ENCODE peak calls at places on chromosome 12, in nine cellular contexts. One of them, this sample, is unnamed.

GRCh38 chr12:88493651-88494050 is 86.6 kb downstream of the KITLG start:
- DNase-seq in astrocyte of the spinal cord: peak
- DNase-seq in psoas muscle: no peak
- DNase-seq in endothelial cell: no peak
- DNase-seq in CD4-positive, alpha-beta T cell: no peak
- DNase-seq in stomach: no peak
- DNase-seq in glutamatergic neuron: no peak
- DNase-seq in lower lobe of right lung: no peak
- DNase-seq in PC-3: peak
- DNase-seq in this sample: no peak

GRCh38 chr12:6450869-6451347 is 934 bp upstream of the TAPBPL start:
- DNase-seq in stomach: no peak
- DNase-seq in PC-3: no peak
- DNase-seq in glutamatergic neuron: peak
- DNase-seq in CD4-positive, alpha-beta T cell: no peak
- DNase-seq in astrocyte of the spinal cord: no peak
- DNase-seq in lower lobe of right lung: no peak
- DNase-seq in psoas muscle: peak
- DNase-seq in endothelial cell: no peak
- DNase-seq in this sample: no peak

GRCh38 chr12:117850048-117850447 is 118.7 kb downstream of the KSR2 start:
- DNase-seq in psoas muscle: no peak
- DNase-seq in lower lobe of right lung: no peak
- DNase-seq in PC-3: peak
- DNase-seq in CD4-positive, alpha-beta T cell: no peak
- DNase-seq in stomach: no peak
- DNase-seq in glutamatergic neuron: peak
- DNase-seq in endothelial cell: peak
- DNase-seq in astrocyte of the spinal cord: peak
- DNase-seq in this sample: no peak

GRCh38 chr12:85963322-85963721 is 89.2 kb downstream of the NTS start:
- DNase-seq in endothelial cell: no peak
- DNase-seq in stomach: no peak
- DNase-seq in glutamatergic neuron: no peak
- DNase-seq in PC-3: no peak
- DNase-seq in psoas muscle: no peak
- DNase-seq in astrocyte of the spinal cord: no peak
- DNase-seq in CD4-positive, alpha-beta T cell: no peak
- DNase-seq in lower lobe of right lung: no peak
- DNase-seq in this sample: no peak

GRCh38 chr12:114665411-114666181 is 18.4 kb downstream of the TBX3 start:
- DNase-seq in lower lobe of right lung: no peak
- DNase-seq in PC-3: peak
- DNase-seq in stomach: no peak
- DNase-seq in endothelial cell: no peak
- DNase-seq in astrocyte of the spinal cord: peak
- DNase-seq in psoas muscle: peak
- DNase-seq in glutamatergic neuron: no peak
- DNase-seq in CD4-positive, alpha-beta T cell: no peak
- DNase-seq in this sample: no peak

GRCh38 chr12:54759751-54760150 is 94.6 kb upstream of the MUCL1 start:
- DNase-seq in astrocyte of the spinal cord: no peak
- DNase-seq in endothelial cell: peak
- DNase-seq in PC-3: peak
- DNase-seq in CD4-positive, alpha-beta T cell: no peak
- DNase-seq in stomach: no peak
- DNase-seq in psoas muscle: no peak
- DNase-seq in glutamatergic neuron: no peak
- DNase-seq in lower lobe of right lung: no peak
- DNase-seq in this sample: no peak

GRCh38 chr12:108815875-108816594 is 41.3 kb downstream of the SSH1 start:
- DNase-seq in astrocyte of the spinal cord: no peak
- DNase-seq in lower lobe of right lung: no peak
- DNase-seq in endothelial cell: no peak
- DNase-seq in glutamatergic neuron: no peak
- DNase-seq in PC-3: no peak
- DNase-seq in psoas muscle: no peak
- DNase-seq in CD4-positive, alpha-beta T cell: no peak
- DNase-seq in stomach: no peak
- DNase-seq in this sample: no peak

GRCh38 chr12:26369588-26369987 is 174.2 kb downstream of the SSPN start:
- DNase-seq in psoas muscle: no peak
- DNase-seq in PC-3: peak
- DNase-seq in glutamatergic neuron: no peak
- DNase-seq in astrocyte of the spinal cord: peak
- DNase-seq in CD4-positive, alpha-beta T cell: no peak
- DNase-seq in endothelial cell: no peak
- DNase-seq in lower lobe of right lung: no peak
- DNase-seq in stomach: no peak
- DNase-seq in this sample: no peak

GRCh38 chr12:49672351-49673181 is 34.6 kb downstream of the FMNL3 start:
- DNase-seq in CD4-positive, alpha-beta T cell: no peak
- DNase-seq in endothelial cell: peak
- DNase-seq in glutamatergic neuron: no peak
- DNase-seq in psoas muscle: no peak
- DNase-seq in stomach: no peak
- DNase-seq in astrocyte of the spinal cord: no peak
- DNase-seq in lower lobe of right lung: no peak
- DNase-seq in PC-3: no peak
- DNase-seq in this sample: no peak

GRCh38 chr12:15931590-15932053 is 20.5 kb downstream of the DERA start:
- DNase-seq in psoas muscle: no peak
- DNase-seq in CD4-positive, alpha-beta T cell: no peak
- DNase-seq in astrocyte of the spinal cord: no peak
- DNase-seq in glutamatergic neuron: no peak
- DNase-seq in endothelial cell: no peak
- DNase-seq in PC-3: peak
- DNase-seq in lower lobe of right lung: no peak
- DNase-seq in stomach: no peak
- DNase-seq in this sample: no peak

GRCh38 chr12:4978737-4979136 is 64.9 kb upstream of the KCNA5 start:
- DNase-seq in endothelial cell: no peak
- DNase-seq in PC-3: peak
- DNase-seq in astrocyte of the spinal cord: no peak
- DNase-seq in psoas muscle: no peak
- DNase-seq in lower lobe of right lung: no peak
- DNase-seq in glutamatergic neuron: no peak
- DNase-seq in stomach: no peak
- DNase-seq in CD4-positive, alpha-beta T cell: no peak
- DNase-seq in this sample: no peak

GRCh38 chr12:93766802-93767523 is 89.8 kb downstream of the CRADD start:
- DNase-seq in psoas muscle: no peak
- DNase-seq in astrocyte of the spinal cord: peak
- DNase-seq in PC-3: peak
- DNase-seq in stomach: no peak
- DNase-seq in lower lobe of right lung: no peak
- DNase-seq in CD4-positive, alpha-beta T cell: peak
- DNase-seq in glutamatergic neuron: no peak
- DNase-seq in endothelial cell: no peak
- DNase-seq in this sample: no peak

GRCh38 chr12:127014079-127014478 is 1252.9 kb upstream of the TMEM132C start:
- DNase-seq in astrocyte of the spinal cord: no peak
- DNase-seq in psoas muscle: no peak
- DNase-seq in CD4-positive, alpha-beta T cell: no peak
- DNase-seq in lower lobe of right lung: no peak
- DNase-seq in endothelial cell: no peak
- DNase-seq in glutamatergic neuron: no peak
- DNase-seq in stomach: no peak
- DNase-seq in PC-3: no peak
- DNase-seq in this sample: no peak

GRCh38 chr12:108826115-108826806 is 31.1 kb downstream of the SSH1 start:
- DNase-seq in psoas muscle: peak
- DNase-seq in glutamatergic neuron: no peak
- DNase-seq in CD4-positive, alpha-beta T cell: no peak
- DNase-seq in astrocyte of the spinal cord: peak
- DNase-seq in PC-3: no peak
- DNase-seq in lower lobe of right lung: peak
- DNase-seq in stomach: no peak
- DNase-seq in endothelial cell: peak
- DNase-seq in this sample: no peak

GRCh38 chr12:2640281-2640680 is 154.5 kb upstream of the FKBP4 start:
- DNase-seq in PC-3: no peak
- DNase-seq in CD4-positive, alpha-beta T cell: no peak
- DNase-seq in lower lobe of right lung: no peak
- DNase-seq in psoas muscle: peak
- DNase-seq in astrocyte of the spinal cord: no peak
- DNase-seq in stomach: no peak
- DNase-seq in glutamatergic neuron: no peak
- DNase-seq in endothelial cell: no peak
- DNase-seq in this sample: no peak

GRCh38 chr12:2641761-2642160 is 153.0 kb upstream of the FKBP4 start:
- DNase-seq in PC-3: no peak
- DNase-seq in lower lobe of right lung: no peak
- DNase-seq in endothelial cell: no peak
- DNase-seq in psoas muscle: no peak
- DNase-seq in glutamatergic neuron: no peak
- DNase-seq in stomach: no peak
- DNase-seq in astrocyte of the spinal cord: no peak
- DNase-seq in CD4-positive, alpha-beta T cell: no peak
- DNase-seq in this sample: no peak

GRCh38 chr12:2640709-2641108 is 154.1 kb upstream of the FKBP4 start:
- DNase-seq in endothelial cell: no peak
- DNase-seq in glutamatergic neuron: no peak
- DNase-seq in psoas muscle: peak
- DNase-seq in PC-3: peak
- DNase-seq in astrocyte of the spinal cord: peak
- DNase-seq in CD4-positive, alpha-beta T cell: no peak
- DNase-seq in stomach: peak
- DNase-seq in lower lobe of right lung: no peak
- DNase-seq in this sample: no peak

GRCh38 chr12:2642176-2642892 is 152.4 kb upstream of the FKBP4 start:
- DNase-seq in CD4-positive, alpha-beta T cell: no peak
- DNase-seq in psoas muscle: no peak
- DNase-seq in stomach: no peak
- DNase-seq in glutamatergic neuron: no peak
- DNase-seq in PC-3: no peak
- DNase-seq in astrocyte of the spinal cord: no peak
- DNase-seq in lower lobe of right lung: no peak
- DNase-seq in endothelial cell: no peak
- DNase-seq in this sample: no peak

GRCh38 chr12:2641209-2641608 is 153.6 kb upstream of the FKBP4 start:
- DNase-seq in PC-3: peak
- DNase-seq in psoas muscle: no peak
- DNase-seq in stomach: no peak
- DNase-seq in CD4-positive, alpha-beta T cell: no peak
- DNase-seq in endothelial cell: peak
- DNase-seq in lower lobe of right lung: no peak
- DNase-seq in astrocyte of the spinal cord: peak
- DNase-seq in glutamatergic neuron: peak
- DNase-seq in this sample: no peak
- TF ChIP-seq CTCF in PC-3: peak
- TF ChIP-seq CTCF in psoas muscle: no peak
- TF ChIP-seq CTCF in stomach: no peak
- TF ChIP-seq CTCF in CD4-positive, alpha-beta T cell: no peak
- TF ChIP-seq CTCF in endothelial cell: peak
- TF ChIP-seq CTCF in lower lobe of right lung: peak
- TF ChIP-seq CTCF in astrocyte of the spinal cord: peak
- TF ChIP-seq CTCF in glutamatergic neuron: peak
- TF ChIP-seq CTCF in this sample: peak

DNA sequence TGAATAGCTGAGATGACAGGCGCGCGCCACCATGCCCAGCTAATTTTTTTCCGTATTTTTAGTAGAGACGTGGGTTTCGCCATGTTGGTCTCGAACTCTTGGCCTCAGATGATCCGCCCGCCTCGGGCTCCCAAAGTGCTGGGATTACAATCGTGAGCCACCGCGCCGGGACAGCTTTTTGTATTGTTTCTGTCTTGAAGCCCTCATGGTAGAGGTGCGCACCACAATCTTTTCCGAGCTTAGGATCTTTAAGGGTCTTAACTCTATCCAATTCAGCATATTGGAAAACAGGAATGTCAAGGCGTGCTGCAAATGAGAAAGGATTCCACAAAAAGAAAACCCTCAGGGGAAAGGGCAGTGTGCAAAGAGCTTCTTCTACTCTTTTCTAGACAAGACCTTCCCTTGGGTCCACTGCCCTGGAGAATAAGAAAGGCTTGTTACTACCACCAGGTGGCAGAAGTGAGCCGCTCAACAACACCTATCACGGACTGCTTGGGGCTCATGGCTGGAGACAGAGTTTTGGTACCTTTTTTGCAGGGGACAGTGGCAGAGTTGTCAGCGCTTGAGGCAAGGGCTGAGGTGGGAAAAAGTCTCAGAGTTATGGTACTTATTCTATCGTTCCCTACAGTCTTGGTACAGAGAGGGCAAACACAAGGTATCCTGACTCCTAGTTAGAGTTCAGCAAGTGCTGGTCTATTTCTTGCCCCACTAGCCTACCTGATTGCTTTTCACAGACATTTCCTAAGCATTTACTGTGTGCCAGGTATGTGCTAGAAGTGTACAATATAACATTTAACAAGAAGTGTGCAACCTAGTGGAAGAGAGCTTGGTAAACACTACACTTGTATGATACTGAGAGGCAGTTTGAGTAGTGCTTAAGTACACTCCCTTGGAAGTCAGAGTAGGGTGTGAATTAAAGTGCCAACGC is 16.4 kb upstream of the SP7 start:
- DNase-seq in PC-3: peak
- DNase-seq in psoas muscle: peak
- DNase-seq in astrocyte of the spinal cord: peak
- DNase-seq in CD4-positive, alpha-beta T cell: peak
- DNase-seq in lower lobe of right lung: peak
- DNase-seq in glutamatergic neuron: peak
- DNase-seq in endothelial cell: peak
- DNase-seq in stomach: peak
- DNase-seq in this sample: no peak
- TF ChIP-seq CTCF in PC-3: peak
- TF ChIP-seq CTCF in psoas muscle: peak
- TF ChIP-seq CTCF in astrocyte of the spinal cord: peak
- TF ChIP-seq CTCF in CD4-positive, alpha-beta T cell: peak
- TF ChIP-seq CTCF in lower lobe of right lung: peak
- TF ChIP-seq CTCF in glutamatergic neuron: peak
- TF ChIP-seq CTCF in endothelial cell: peak
- TF ChIP-seq CTCF in stomach: peak
- TF ChIP-seq CTCF in this sample: peak

GRCh38 chr12:102939670-102940222 is 17.7 kb upstream of the ASCL1 start:
- DNase-seq in endothelial cell: no peak
- DNase-seq in psoas muscle: no peak
- DNase-seq in lower lobe of right lung: no peak
- DNase-seq in CD4-positive, alpha-beta T cell: no peak
- DNase-seq in stomach: no peak
- DNase-seq in PC-3: no peak
- DNase-seq in glutamatergic neuron: no peak
- DNase-seq in astrocyte of the spinal cord: no peak
- DNase-seq in this sample: no peak
- TF ChIP-seq CTCF in endothelial cell: no peak
- TF ChIP-seq CTCF in psoas muscle: no peak
- TF ChIP-seq CTCF in lower lobe of right lung: no peak
- TF ChIP-seq CTCF in CD4-positive, alpha-beta T cell: no peak
- TF ChIP-seq CTCF in stomach: no peak
- TF ChIP-seq CTCF in PC-3: no peak
- TF ChIP-seq CTCF in glutamatergic neuron: no peak
- TF ChIP-seq CTCF in astrocyte of the spinal cord: no peak
- TF ChIP-seq CTCF in this sample: no peak

DNA sequence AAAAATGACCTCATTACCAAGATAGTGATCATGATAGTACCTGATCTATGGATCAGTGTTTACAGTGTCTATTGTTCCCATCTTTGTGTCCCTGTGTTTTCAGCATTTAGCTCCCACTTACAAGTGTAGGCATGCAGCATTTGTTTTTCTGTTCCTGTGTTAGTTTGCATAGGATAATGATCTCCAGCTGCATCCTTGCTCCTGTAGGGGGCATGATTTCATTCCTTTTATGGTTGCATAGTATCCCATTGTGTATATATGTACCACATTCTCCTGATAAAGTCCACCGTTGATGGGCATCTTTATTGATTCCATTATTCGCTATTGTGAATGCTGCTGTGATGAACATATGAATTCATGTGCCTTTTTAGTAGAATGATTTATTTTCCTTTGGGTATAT is 215.4 kb upstream of the NAV3 start:
- DNase-seq in astrocyte of the spinal cord: peak
- DNase-seq in glutamatergic neuron: no peak
- DNase-seq in stomach: no peak
- DNase-seq in psoas muscle: no peak
- DNase-seq in endothelial cell: no peak
- DNase-seq in CD4-positive, alpha-beta T cell: no peak
- DNase-seq in PC-3: peak
- DNase-seq in lower lobe of right lung: no peak
- DNase-seq in this sample: no peak
- TF ChIP-seq CTCF in astrocyte of the spinal cord: peak
- TF ChIP-seq CTCF in glutamatergic neuron: peak
- TF ChIP-seq CTCF in stomach: no peak
- TF ChIP-seq CTCF in psoas muscle: no peak
- TF ChIP-seq CTCF in endothelial cell: peak
- TF ChIP-seq CTCF in CD4-positive, alpha-beta T cell: no peak
- TF ChIP-seq CTCF in PC-3: peak
- TF ChIP-seq CTCF in lower lobe of right lung: no peak
- TF ChIP-seq CTCF in this sample: peak